ENCODE peak calls at places on chromosome 2, in five cellular contexts. E, D, Y, L and T are unnamed samples.

GRCh38 chr2:43631918-43632317 is 5.1 kb upstream of the PLEKHH2 start:
- DNase-seq in E (no peak), D (no peak), Y (no peak), L (no peak), T (no peak)

GRCh38 chr2:172829229-172829628 is 93.6 kb downstream of the RAPGEF4 start:
- DNase-seq in E (no peak), D (no peak), Y (no peak), L (peak; percentile 57), T (no peak)

GRCh38 chr2:113105047-113105446 is 22.4 kb upstream of the IL1RN start:
- DNase-seq in E (no peak), D (no peak), Y (no peak), L (peak; percentile 14), T (peak; percentile 69)

GRCh38 chr2:102350118-102350793 is 5.3 kb upstream of the IL18R1 start:
- DNase-seq in E (no peak), D (no peak), Y (no peak), L (no peak), T (no peak)

GRCh38 chr2:73907840-73908452 is 15.1 kb downstream of the ACTG2 start:
- DNase-seq in E (peak; percentile 47), D (no peak), Y (peak; percentile 44), L (peak; percentile 47), T (peak; percentile 62)

GRCh38 chr2:68915345-68915841 is 37.3 kb downstream of the GKN2 start:
- DNase-seq in E (no peak), D (no peak), Y (no peak), L (no peak), T (no peak)

GRCh38 chr2:7566382-7566881 is 649.2 kb downstream of the RNF144A start:
- DNase-seq in E (no peak), D (no peak), Y (no peak), L (no peak), T (no peak)

GRCh38 chr2:11147263-11147662 is 8.0 kb upstream of the SLC66A3 start:
- DNase-seq in E (no peak), D (no peak), Y (no peak), L (no peak), T (no peak)